ENCODE peak calls at places on chromosomes 5 and 9, in five cellular contexts. X is stomach, G is spleen, H is left ventricle myocardium inferior, U is esophagus squamous epithelium. S is an unnamed sample.
A peak's percentile ranks its signal among the peaks of the same experiment; 100 is the strongest.

GRCh38 chr5:77175235-77175634 is 35.2 kb upstream of the PDE8B start:
- DNase-seq in U (no peak), G (no peak), H (no peak), X (no peak), S (no peak)

GRCh38 chr9:127931092-127931881 is 710 bp upstream of the PIP5KL1 start:
- DNase-seq in H (no peak), G (no peak), U (no peak), X (no peak), S (no peak)

GRCh38 chr9:3850083-3850482 is 324.3 kb upstream of the RFX3 start:
- DNase-seq in U (no peak), G (no peak), H (no peak), X (no peak), S (no peak)

GRCh38 chr5:157571357-157571827 is 4.2 kb downstream of the ADAM19 start:
- DNase-seq in X (no peak), H (no peak), U (no peak), G (peak; percentile 87), S (no peak)

GRCh38 chr5:132481243-132482211 is 9.0 kb downstream of the IRF1 start:
- DNase-seq in G (peak; percentile 44), U (no peak), X (no peak), H (no peak), S (no peak)

GRCh38 chr5:149389552-149390495 is 10.7 kb upstream of the IL17B start:
- DNase-seq in X (no peak), G (no peak), U (no peak), H (no peak), S (no peak)

GRCh38 chr9:90905079-90905478 is 103.5 kb downstream of the SYK start:
- DNase-seq in G (no peak), X (peak; percentile 84), U (no peak), H (no peak), S (no peak)

GRCh38 chr9:17057729-17058128 is 77.1 kb upstream of the CNTLN start:
- DNase-seq in U (no peak), G (no peak), X (no peak), H (no peak), S (no peak)

GRCh38 chr9:114291886-114292590 is 30.9 kb upstream of the ORM1 start:
- DNase-seq in H (peak; percentile 5), U (no peak), X (no peak), G (peak; percentile 38), S (peak; percentile 1)

GRCh38 chr9:19946446-19947109 is 157.7 kb upstream of the SLC24A2 start:
- DNase-seq in U (no peak), G (no peak), X (no peak), H (no peak), S (no peak)

GRCh38 chr9:98885575-98886292 is 58.0 kb upstream of the COL15A1 start:
- DNase-seq in G (no peak), H (no peak), U (no peak), X (no peak), S (no peak)

GRCh38 chr9:98886691-98887229 is 56.9 kb upstream of the COL15A1 start:
- DNase-seq in G (no peak), U (no peak), X (no peak), H (no peak), S (no peak)

GRCh38 chr9:98882569-98882923 is 61.2 kb upstream of the COL15A1 start:
- DNase-seq in G (no peak), X (no peak), H (no peak), U (no peak), S (no peak)

GRCh38 chr9:98881836-98882568 is 61.7 kb upstream of the COL15A1 start:
- DNase-seq in U (no peak), G (no peak), H (no peak), X (no peak), S (no peak)

GRCh38 chr9:98884849-98885248 is 58.9 kb upstream of the COL15A1 start:
- DNase-seq in U (no peak), X (no peak), H (no peak), G (no peak), S (no peak)
- H3K4me1 ChIP-seq in U (no peaks in the 10 kb centered on the region), X (peaks cover 5% of the 10 kb centered on the region), H (peaks cover 92% of the 10 kb centered on the region), G (peaks cover 57% of the 10 kb centered on the region), S (peaks cover 7% of the 10 kb centered on the region)

GRCh38 chr5:134106991-134107701 is 7.3 kb upstream of the TCF7 start:
- DNase-seq in U (no peak), H (no peak), X (no peak), G (no peak), S (no peak)
- H3K4me1 ChIP-seq in U (no peaks in the 10 kb centered on the region), H (peaks cover 12% of the 10 kb centered on the region), X (no peaks in the 10 kb centered on the region), G (peaks cover 35% of the 10 kb centered on the region), S (no peaks in the 10 kb centered on the region)

GRCh38 chr5:159018855-159019254 is 80.9 kb downstream of the EBF1 start:
- DNase-seq in X (no peak), U (no peak), G (no peak), H (no peak), S (no peak)
- H3K4me1 ChIP-seq in X (no peaks in the 10 kb centered on the region), U (no peaks in the 10 kb centered on the region), G (peaks cover 41% of the 10 kb centered on the region), H (peaks cover 67% of the 10 kb centered on the region), S (peaks cover 14% of the 10 kb centered on the region)

GRCh38 chr9:124485201-124485600 is 22.0 kb downstream of the NR5A1 start:
- DNase-seq in G (no peak), X (no peak), U (no peak), H (no peak), S (no peak)
- H3K4me1 ChIP-seq in G (peaks cover 57% of the 10 kb centered on the region), X (no peaks in the 10 kb centered on the region), U (no peaks in the 10 kb centered on the region), H (no peaks in the 10 kb centered on the region), S (no peaks in the 10 kb centered on the region)

DNA sequence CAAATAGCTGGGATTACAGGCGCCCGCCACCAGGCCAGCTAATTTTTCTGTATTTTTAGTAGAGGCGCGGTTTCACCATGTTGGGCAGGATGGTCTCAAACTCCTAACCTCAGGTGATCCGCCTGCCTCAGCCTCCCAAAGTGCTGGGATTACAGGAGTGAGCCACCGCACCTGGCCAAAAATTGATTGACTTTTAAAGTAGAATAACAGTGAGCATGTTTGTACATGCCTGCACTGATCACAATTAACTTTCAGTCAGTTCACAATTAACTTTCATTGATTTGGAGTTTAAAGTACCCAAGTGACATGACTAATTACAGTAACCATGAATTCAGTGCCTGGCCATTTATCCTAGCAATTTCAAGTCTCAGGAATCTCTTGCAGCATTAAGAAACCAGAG is 61.3 kb downstream of the ANKH start:
- DNase-seq in H (no peak), U (no peak), G (no peak), X (no peak), S (no peak)
- H3K4me1 ChIP-seq in H (peaks cover 72% of the 10 kb centered on the region), U (no peaks in the 10 kb centered on the region), G (peaks cover 38% of the 10 kb centered on the region), X (no peaks in the 10 kb centered on the region), S (peaks cover 27% of the 10 kb centered on the region)

S was measured in thoracic aorta.